ENCODE peak calls at places on chromosome 6, in ten cellular contexts. R is PC-3, K is transverse colon, W is cardiac muscle cell, Q is heart left ventricle, E is right lobe of liver, F is mammary epithelial cell, I is left ventricle myocardium inferior, Z is tibial nerve, D is ascending aorta. O is an unnamed sample.

GRCh38 chr6:118353564-118353963 is 194.5 kb upstream of the PLN start:
- DNase-seq in K (no peak), R (no peak), Z (no peak), D (no peak), F (no peak), W (no peak), E (no peak), I (no peak), Q (no peak), O (no peak)

GRCh38 chr6:39938773-39939381 is 4.6 kb upstream of the MOCS1 start:
- DNase-seq in F (no peak), K (no peak), Z (no peak), D (no peak), W (no peak), I (no peak), Q (no peak), R (no peak), E (peak; percentile 53), O (no peak)

GRCh38 chr6:99187429-99187828 is 162.0 kb downstream of the FAXC start:
- DNase-seq in R (peak; percentile 6), D (no peak), I (no peak), Q (no peak), W (no peak), E (no peak), F (no peak), Z (no peak), K (no peak), O (no peak)

GRCh38 chr6:159149641-159150040 is 19.6 kb upstream of the FNDC1 start:
- DNase-seq in D (no peak), Q (no peak), R (no peak), I (no peak), E (no peak), W (no peak), F (no peak), Z (no peak), K (no peak), O (no peak)

GRCh38 chr6:81105998-81106397 is 646.5 kb downstream of the TENT5A start:
- DNase-seq in Z (no peak), D (no peak), I (no peak), F (no peak), R (no peak), E (no peak), Q (no peak), K (no peak), W (peak; percentile 5), O (no peak)

GRCh38 chr6:52415917-52416628 is 4.1 kb upstream of the EFHC1 start:
- DNase-seq in F (no peak), Z (no peak), D (no peak), I (no peak), E (no peak), W (no peak), Q (no peak), K (no peak), R (no peak), O (no peak)

GRCh38 chr6:30752164-30752927 is 8.0 kb upstream of the IER3 start:
- DNase-seq in W (peak; percentile 100), F (peak; percentile 100), Q (peak; percentile 96), K (peak; percentile 78), E (peak; percentile 78), Z (peak; percentile 82), I (peak; percentile 91), R (peak; percentile 100), D (peak; percentile 95), O (peak; percentile 92)

GRCh38 chr6:121143476-121143875 is 190.8 kb downstream of the TBC1D32 start:
- DNase-seq in W (no peak), I (no peak), E (no peak), D (no peak), K (no peak), F (peak; percentile 32), Q (no peak), Z (no peak), R (no peak), O (no peak)

GRCh38 chr6:149862901-149863595 is 1.1 kb downstream of the LRP11 start:
- DNase-seq in K (peak; percentile 67), Z (peak; percentile 40), R (peak; percentile 87), D (no peak), I (peak; percentile 76), W (peak; percentile 76), Q (peak; percentile 76), F (peak; percentile 87), E (peak; percentile 70), O (no peak)

GRCh38 chr6:105646391-105646867 is 243.5 kb upstream of the PREP start:
- DNase-seq in Q (no peak), E (no peak), W (no peak), I (no peak), D (no peak), Z (no peak), F (peak; percentile 68), R (peak; percentile 41), K (no peak), O (no peak)

GRCh38 chr6:62344850-62345249 is 58.8 kb upstream of the KHDRBS2 start:
- DNase-seq in F (no peak), D (no peak), E (no peak), K (no peak), W (no peak), Q (no peak), Z (no peak), R (no peak), I (no peak), O (no peak)
- TF ChIP-seq CTCF in F (no peak), D (no peak), E (no peak), K (no peak), W (no peak), Q (no peak), Z (no peak), R (no peak), I (no peak), O (no peak)

DNA sequence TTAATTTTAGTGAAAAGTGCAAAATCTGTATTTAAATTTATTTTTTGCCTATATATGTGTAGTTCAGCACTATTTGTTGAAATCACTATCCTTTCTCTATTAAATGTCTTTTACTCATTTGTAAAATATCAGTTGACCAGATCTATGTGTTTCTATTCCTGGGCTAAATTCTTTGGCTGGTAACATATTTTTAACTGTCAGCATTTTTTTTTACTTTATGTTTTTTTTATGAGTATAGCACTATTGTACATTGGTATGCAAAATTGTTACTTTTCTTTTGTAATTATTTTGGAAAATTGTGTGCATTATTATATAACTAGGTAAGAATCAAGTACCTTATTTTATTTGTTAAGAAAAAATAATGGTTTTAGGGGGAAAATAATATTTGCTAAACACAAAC is 582.8 kb upstream of the ADGRB3 start:
- DNase-seq in D (no peak), W (no peak), K (no peak), Q (no peak), Z (no peak), I (no peak), E (no peak), F (no peak), R (no peak), O (no peak)
- H3K4me1 ChIP-seq in D (no peaks in the 10 kb centered on the region), W (no peaks in the 10 kb centered on the region), K (no peaks in the 10 kb centered on the region), Q (no peaks in the 10 kb centered on the region), Z (no peaks in the 10 kb centered on the region), I (no peaks in the 10 kb centered on the region), E (no peaks in the 10 kb centered on the region), F (no peaks in the 10 kb centered on the region), R (no peaks in the 10 kb centered on the region), O (no peaks in the 10 kb centered on the region)

GRCh38 chr6:167532410-167533294 is 207.8 kb downstream of the TTLL2 start:
- DNase-seq in I (no peak), K (no peak), D (no peak), Q (no peak), E (no peak), W (no peak), Z (no peak), F (no peak), R (no peak), O (no peak)

GRCh38 chr6:167538746-167539145 is 213.9 kb downstream of the TTLL2 start:
- DNase-seq in D (no peak), E (no peak), W (no peak), I (no peak), Z (no peak), K (no peak), F (no peak), R (no peak), Q (no peak), O (no peak)

GRCh38 chr6:167541544-167541943 is 216.7 kb downstream of the TTLL2 start:
- DNase-seq in E (no peak), Q (no peak), K (no peak), Z (no peak), W (no peak), F (no peak), I (no peak), R (no peak), D (no peak), O (no peak)

GRCh38 chr6:167533851-167534250 is 209.0 kb downstream of the TTLL2 start:
- DNase-seq in W (no peak), E (no peak), F (no peak), Z (no peak), K (no peak), Q (no peak), D (no peak), R (no peak), I (no peak), O (no peak)

GRCh38 chr6:167537816-167538215 is 212.9 kb downstream of the TTLL2 start:
- DNase-seq in Q (no peak), Z (no peak), I (no peak), F (no peak), K (no peak), W (no peak), D (no peak), R (no peak), E (no peak), O (no peak)
- TF ChIP-seq CTCF in Q (no peak), Z (no peak), I (no peak), F (no peak), K (no peak), W (no peak), D (no peak), R (no peak), E (no peak), O (no peak)

GRCh38 chr6:25008707-25009106 is 72.9 kb upstream of the RIPOR2 start:
- DNase-seq in W (no peak), Z (no peak), R (no peak), D (no peak), K (no peak), E (no peak), F (no peak), I (no peak), Q (no peak), O (no peak)

GRCh38 chr6:25009351-25009750 is 73.6 kb upstream of the RIPOR2 start:
- DNase-seq in R (no peak), I (no peak), D (no peak), Z (no peak), F (no peak), E (no peak), Q (no peak), W (peak; percentile 43), K (no peak), O (no peak)

GRCh38 chr6:25010917-25011625 is 75.3 kb upstream of the RIPOR2 start:
- DNase-seq in E (no peak), K (no peak), W (peak; percentile 64), R (peak; percentile 65), D (no peak), Z (no peak), F (peak; percentile 41), I (no peak), Q (no peak), O (no peak)

GRCh38 chr6:25012657-25013056 is 76.9 kb upstream of the RIPOR2 start:
- DNase-seq in I (no peak), F (peak; percentile 49), D (no peak), K (no peak), Z (no peak), E (no peak), W (peak; percentile 89), Q (no peak), R (peak; percentile 69), O (no peak)

DNA sequence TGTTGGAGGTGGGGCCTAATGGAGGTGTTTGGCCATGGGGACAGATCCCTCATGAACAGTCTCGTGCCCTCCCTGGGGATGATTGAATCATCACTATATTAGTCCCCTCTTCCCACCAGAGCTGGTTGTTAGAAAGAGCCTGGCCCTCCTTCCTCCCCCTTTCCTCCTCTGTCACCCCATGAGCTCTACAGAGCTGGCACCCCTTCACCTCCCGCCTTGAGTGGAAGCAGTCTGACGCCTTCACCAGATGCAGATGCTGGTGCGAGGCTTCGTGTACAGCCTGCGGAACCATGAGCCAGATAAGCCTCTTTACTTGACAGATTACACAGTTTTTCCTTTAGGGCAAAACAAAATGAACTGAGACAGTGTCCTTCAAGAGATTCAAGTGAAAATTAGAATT is 74.4 kb upstream of the RIPOR2 start:
- DNase-seq in I (no peak), R (no peak), E (no peak), F (no peak), Z (no peak), W (peak; percentile 77), Q (no peak), D (no peak), K (no peak), O (no peak)
- H3K4me1 ChIP-seq in I (peaks cover 15% of the 10 kb centered on the region), R (peaks cover 38% of the 10 kb centered on the region), E (no peaks in the 10 kb centered on the region), F (peaks cover 70% of the 10 kb centered on the region), Z (no peaks in the 10 kb centered on the region), W (peaks cover 8% of the 10 kb centered on the region), Q (peaks cover 25% of the 10 kb centered on the region), D (no peaks in the 10 kb centered on the region), K (peaks cover 14% of the 10 kb centered on the region), O (peaks cover 7% of the 10 kb centered on the region)

O was measured in thoracic aorta.